ENCODE peak calls at places on chromosomes 5 and 9, in nine cellular contexts. G, S, W, X, Z, C, F, K and Y are unnamed samples.

GRCh38 chr9:79862921-79863890 is 291.4 kb downstream of the TLE4 start:
- DNase-seq in F (no peak), X (no peak), K (no peak), C (no peak), G (no peak), W (no peak), Z (no peak), S (no peak), Y (no peak)

GRCh38 chr5:126044111-126044668 is 379.0 kb upstream of the GRAMD2B start:
- DNase-seq in K (peak; percentile 53), C (no peak), S (no peak), G (peak; percentile 55), X (no peak), W (no peak), Z (peak; percentile 68), F (peak; percentile 35), Y (peak; percentile 57)

GRCh38 chr5:74625742-74626241 is 14.7 kb downstream of the ENC1 start:
- DNase-seq in X (no peak), F (peak; percentile 42), K (no peak), C (no peak), W (no peak), G (peak; percentile 94), S (no peak), Z (no peak), Y (no peak)

GRCh38 chr9:70083429-70083828 is 39.8 kb downstream of the MAMDC2 start:
- DNase-seq in G (no peak), K (no peak), Z (no peak), C (no peak), S (no peak), F (peak; percentile 41), X (no peak), W (no peak), Y (no peak)

GRCh38 chr9:28120241-28121025 is 547.2 kb upstream of the C9orf72 start:
- DNase-seq in Z (no peak), F (no peak), S (no peak), X (no peak), C (no peak), G (no peak), W (no peak), K (no peak), Y (no peak)

GRCh38 chr5:96302174-96302738 is 130.8 kb downstream of the PCSK1 start:
- DNase-seq in S (no peak), K (no peak), C (no peak), Z (no peak), X (no peak), F (no peak), G (peak; percentile 12), W (no peak), Y (no peak)

GRCh38 chr5:161190778-161191177 is 338.8 kb upstream of the ATP10B start:
- DNase-seq in W (no peak), Z (no peak), S (no peak), C (no peak), X (no peak), F (no peak), K (no peak), G (no peak), Y (no peak)

GRCh38 chr5:170149206-170149515 is 43.5 kb downstream of the FOXI1 start:
- DNase-seq in F (no peak), K (no peak), X (no peak), C (no peak), W (no peak), G (no peak), S (no peak), Z (no peak), Y (no peak)

GRCh38 chr9:135796784-135797462 is 94.9 kb downstream of the KCNT1 start:
- DNase-seq in K (no peak), G (no peak), Z (no peak), F (no peak), W (no peak), S (no peak), C (no peak), X (no peak), Y (no peak)

GRCh38 chr9:129436751-129437625 is 183.9 kb downstream of the C9orf50 start:
- DNase-seq in K (no peak), X (peak; percentile 74), Z (peak; percentile 50), G (peak; percentile 53), S (peak; percentile 75), C (peak; percentile 70), W (peak; percentile 32), F (peak; percentile 38), Y (peak; percentile 76)

GRCh38 chr5:133425764-133426738 is 186.3 kb downstream of the FSTL4 start:
- DNase-seq in S (no peak), X (no peak), Z (no peak), F (no peak), K (no peak), G (no peak), C (no peak), W (no peak), Y (no peak)

GRCh38 chr9:111805841-111806241 is 11.1 kb upstream of the SHOC1 start:
- DNase-seq in Z (peak; percentile 55), S (no peak), K (peak; percentile 26), F (peak; percentile 91), X (no peak), W (no peak), C (no peak), G (no peak), Y (no peak)

GRCh38 chr5:167294861-167295685 is 996.4 kb upstream of the WWC1 start:
- DNase-seq in C (no peak), K (peak; percentile 80), X (no peak), G (peak; percentile 83), W (no peak), F (peak; percentile 79), S (no peak), Z (peak; percentile 94), Y (no peak)

GRCh38 chr9:70161414-70161732 is 97.4 kb upstream of the SMC5 start:
- DNase-seq in S (no peak), F (no peak), X (no peak), W (no peak), G (no peak), Z (peak; percentile 27), C (no peak), K (no peak), Y (no peak)

GRCh38 chr9:128396970-128397613 is 23.6 kb upstream of the CERCAM start:
- DNase-seq in F (no peak), K (no peak), S (no peak), C (no peak), W (no peak), X (no peak), G (no peak), Z (no peak), Y (peak; percentile 35)

GRCh38 chr5:485943-486491 is 38.2 kb downstream of the SLC9A3 start:
- DNase-seq in X (no peak), K (no peak), S (no peak), F (no peak), G (no peak), C (no peak), Z (no peak), W (no peak), Y (no peak)

GRCh38 chr5:159782197-159782994 is 133.9 kb upstream of the ADRA1B start:
- DNase-seq in S (no peak), Z (no peak), K (no peak), X (no peak), G (no peak), W (peak; percentile 14), C (no peak), F (no peak), Y (no peak)

GRCh38 chr5:113378486-113378885 is 56.3 kb downstream of the TSSK1B start:
- DNase-seq in X (no peak), S (no peak), W (no peak), F (no peak), G (no peak), K (no peak), C (no peak), Z (no peak), Y (no peak)

GRCh38 chr5:79689541-79690466 is at the start of gene CMYA5:
- DNase-seq in K (no peak), S (peak; percentile 93), G (peak; percentile 73), F (peak; percentile 9), Z (peak; percentile 50), W (no peak), C (peak; percentile 78), X (peak; percentile 55), Y (peak; percentile 63)

GRCh38 chr9:80839821-80840670 is 849.3 kb downstream of the TLE1 start:
- DNase-seq in Z (no peak), X (no peak), W (no peak), C (no peak), S (no peak), F (no peak), G (no peak), K (no peak), Y (no peak)

GRCh38 chr9:35406183-35406959 is 83.5 kb upstream of the RUSC2 start:
- DNase-seq in F (no peak), G (peak; percentile 96), W (peak; percentile 41), K (no peak), C (peak; percentile 73), X (peak; percentile 73), Z (peak; percentile 10), S (peak; percentile 64), Y (no peak)

GRCh38 chr9:21993893-21994525 is at the start of gene CDKN2A:
- DNase-seq in K (no peak), F (peak; percentile 59), C (no peak), S (peak; percentile 58), Z (no peak), G (peak; percentile 65), X (peak; percentile 58), W (peak; percentile 55), Y (no peak)

GRCh38 chr9:98997580-98997979 is 53.9 kb downstream of the COL15A1 start:
- DNase-seq in G (no peak), Z (peak; percentile 63), X (no peak), S (no peak), W (peak; percentile 2), F (peak; percentile 83), K (peak; percentile 65), C (peak; percentile 34), Y (no peak)

GRCh38 chr5:95081500-95082355 is 203.2 kb downstream of the MCTP1 start:
- DNase-seq in Z (peak; percentile 88), G (peak; percentile 50), W (no peak), F (peak; percentile 95), X (peak; percentile 73), S (peak; percentile 50), C (no peak), K (peak; percentile 81), Y (peak; percentile 25)

GRCh38 chr9:134204041-134204440 is 39.7 kb upstream of the RNU6ATAC start:
- DNase-seq in Z (no peak), F (no peak), X (peak; percentile 10), K (no peak), C (no peak), W (no peak), G (no peak), S (peak; percentile 27), Y (peak; percentile 2)